ENCODE peak calls at places on chromosomes 3 and 15, in five cellular contexts. R is esophagus squamous epithelium, E is sigmoid colon, Q is HCT116, H is neuronal stem cell. L is an unnamed sample. For H3K36me3, the result is how much of the 10 kb centered on the place peaks cover.

GRCh38 chr15:69311319-69311721 is 12.6 kb downstream of the PAQR5 start:
- DNase-seq in R (no peak), E (no peak), Q (no peak), H (no peak), L (no peak)

GRCh38 chr15:70853855-70854668 is at the start of gene LARP6:
- DNase-seq in R (no peak), E (peak), Q (no peak), H (peak), L (peak)

GRCh38 chr3:136787226-136787793 is 31.6 kb upstream of the SLC35G2 start:
- DNase-seq in R (no peak), E (no peak), Q (no peak), H (no peak), L (no peak)

GRCh38 chr15:34366271-34367043 is 539 bp downstream of the LPCAT4 start:
- DNase-seq in R (no peak), E (peak), Q (no peak), H (peak), L (peak)

GRCh38 chr15:98177950-98178848 is 217.7 kb downstream of the ARRDC4 start:
- DNase-seq in R (no peak), E (peak), Q (peak), H (peak), L (peak)

GRCh38 chr3:113008117-113008516 is 17.3 kb downstream of the GTPBP8 start:
- DNase-seq in R (no peak), E (no peak), Q (no peak), H (no peak), L (no peak)

GRCh38 chr3:134029734-134030381 is at the start of gene SLCO2A1:
- DNase-seq in R (no peak), E (peak), Q (no peak), H (peak), L (peak)

GRCh38 chr15:89007989-89008388 is 80.3 kb upstream of the ABHD2 start:
- DNase-seq in R (no peak), E (no peak), Q (no peak), H (no peak), L (no peak)

GRCh38 chr3:88773766-88774165 is 333.7 kb upstream of the EPHA3 start:
- DNase-seq in R (no peak), E (no peak), Q (no peak), H (no peak), L (no peak)

GRCh38 chr3:66797916-66798560 is 200.1 kb upstream of the KBTBD8 start:
- DNase-seq in R (no peak), E (peak), Q (no peak), H (peak), L (peak)

GRCh38 chr3:18779704-18780103 is 354.6 kb upstream of the SATB1 start:
- DNase-seq in R (no peak), E (no peak), Q (no peak), H (no peak), L (no peak)

GRCh38 chr15:60941448-60941847 is 287.7 kb downstream of the RORA start:
- DNase-seq in R (no peak), E (no peak), Q (no peak), H (no peak), L (no peak)

GRCh38 chr3:5166846-5167245 is 20.7 kb upstream of the EDEM1 start:
- DNase-seq in R (no peak), E (no peak), Q (no peak), H (no peak), L (no peak)

GRCh38 chr3:5160926-5161858 is 26.3 kb upstream of the EDEM1 start:
- DNase-seq in R (no peak), E (no peak), Q (peak), H (no peak), L (no peak)

GRCh38 chr3:5165698-5166097 is 21.8 kb upstream of the EDEM1 start:
- DNase-seq in R (no peak), E (no peak), Q (no peak), H (no peak), L (no peak)

DNA sequence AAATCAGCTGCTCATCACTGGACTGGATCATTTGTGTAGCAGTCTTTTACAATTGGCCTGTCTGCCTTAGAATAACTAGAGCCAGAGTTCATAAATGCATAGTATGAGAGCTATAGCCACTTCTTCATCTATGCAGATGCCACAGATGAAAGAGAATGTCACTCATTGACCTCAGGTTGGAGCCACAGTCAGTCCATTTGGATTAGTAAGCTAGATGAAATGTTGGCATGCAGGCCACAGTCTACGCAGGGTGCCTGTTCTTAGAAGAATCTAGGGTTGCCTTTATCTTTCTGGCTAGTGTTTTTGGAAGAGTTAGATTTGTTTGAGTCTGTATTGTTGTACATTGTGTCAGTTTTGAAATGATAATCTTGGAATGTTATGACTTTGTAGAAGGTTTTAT is 25.4 kb upstream of the EDEM1 start:
- DNase-seq in R (no peak), E (no peak), Q (peak), H (no peak), L (no peak)
- H3K4me3 ChIP-seq in R (no peak), E (no peak), Q (no peak), H (no peak), L (no peak)

DNA sequence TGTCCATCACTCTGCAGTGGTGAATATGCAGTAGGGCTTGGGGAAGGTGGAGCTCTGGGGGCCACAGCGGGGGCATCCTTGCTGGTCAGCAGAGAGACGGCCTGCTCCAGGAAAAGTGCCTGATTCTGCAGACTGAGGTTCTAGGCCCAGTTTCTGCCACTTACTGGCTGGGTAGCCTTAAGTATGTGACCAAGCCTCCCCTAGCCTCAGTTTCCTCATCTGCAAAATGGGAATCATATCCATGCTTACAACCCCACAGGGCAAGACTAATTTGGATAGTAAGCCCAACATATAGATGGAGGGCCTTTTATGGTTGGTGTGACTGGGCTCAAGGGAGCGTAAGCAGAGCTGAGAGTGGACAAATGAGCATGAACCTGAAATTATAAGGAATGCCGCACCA is 60.8 kb downstream of the OXNAD1 start:
- DNase-seq in R (no peak), E (no peak), Q (no peak), H (no peak), L (no peak)
- H3K36me3 ChIP-seq in R (under half), E (under half), Q (under half), H (under half), L (under half)

GRCh38 chr15:74168673-74169274 is 4.7 kb upstream of the ISLR start:
- DNase-seq in R (no peak), E (peak), Q (no peak), H (no peak), L (no peak)
- H3K4me3 ChIP-seq in R (no peak), E (no peak), Q (no peak), H (no peak), L (no peak)

GRCh38 chr3:52763466-52763865 is 7.3 kb downstream of the NEK4 start:
- DNase-seq in R (no peak), E (no peak), Q (no peak), H (no peak), L (no peak)
- H3K36me3 ChIP-seq in R (under half), E (half or more), Q (half or more), H (half or more), L (under half)

GRCh38 chr3:81173514-81173913 is 587.9 kb downstream of the GBE1 start:
- DNase-seq in R (no peak), E (no peak), Q (no peak), H (no peak), L (peak)
- H3K4me3 ChIP-seq in R (no peak), E (no peak), Q (no peak), H (no peak), L (no peak)

DNA sequence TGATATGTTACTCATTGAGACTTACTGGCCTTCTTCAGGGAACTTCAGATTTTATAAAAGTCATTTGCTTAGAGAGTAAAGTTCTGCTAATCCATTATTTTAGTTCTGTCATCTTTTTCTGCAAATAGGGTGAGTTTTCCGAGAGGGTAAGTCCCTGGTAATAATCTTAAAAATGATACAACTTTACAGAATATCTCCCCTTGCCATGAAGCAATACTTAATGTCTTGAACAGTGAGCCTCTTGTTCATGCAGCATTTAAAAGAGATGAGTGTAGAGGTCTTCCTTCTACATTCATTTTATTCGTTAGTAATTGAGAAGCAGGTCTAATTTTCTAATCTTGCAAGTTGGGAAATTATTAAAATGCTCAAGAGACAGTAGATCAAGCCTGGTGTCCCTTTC is 52.6 kb downstream of the MBNL1 start:
- DNase-seq in R (no peak), E (no peak), Q (no peak), H (no peak), L (no peak)
- H3K36me3 ChIP-seq in R (under half), E (under half), Q (under half), H (under half), L (under half)